ENCODE peak calls at places on chromosomes 6 and 20, in four cellular contexts. A is sigmoid colon; N is A549; Q is CD4-positive, alpha-beta T cell. X is an unnamed sample.

GRCh38 chr20:20837574-20838021 is 125.2 kb upstream of the RALGAPA2 start:
- DNase-seq in Q (peak; percentile 19), A (no peak), N (peak; percentile 59), X (peak; percentile 51)

GRCh38 chr6:164436976-164437375 is 872.4 kb downstream of the C6orf118 start:
- DNase-seq in N (no peak), A (no peak), Q (no peak), X (no peak)

GRCh38 chr6:82878812-82879211 is 186.8 kb downstream of the UBE3D start:
- DNase-seq in A (no peak), N (no peak), Q (no peak), X (no peak)

GRCh38 chr6:83707829-83708545 is 914 bp downstream of the SNAP91 start:
- DNase-seq in Q (no peak), A (peak; percentile 56), N (no peak), X (no peak)

GRCh38 chr20:16975682-16976081 is 227.5 kb downstream of the OTOR start:
- DNase-seq in Q (no peak), N (no peak), A (no peak), X (no peak)

GRCh38 chr20:2338702-2339101 is 42.0 kb upstream of the TGM6 start:
- DNase-seq in N (no peak), A (no peak), Q (no peak), X (no peak)

GRCh38 chr6:169035381-169036280 is 218.0 kb downstream of the THBS2 start:
- DNase-seq in A (no peak), Q (no peak), N (no peak), X (peak; percentile 35)

GRCh38 chr6:138115877-138116660 is 8.8 kb upstream of the PERP start:
- DNase-seq in A (peak; percentile 74), N (peak; percentile 65), Q (peak; percentile 17), X (peak; percentile 62)

GRCh38 chr6:32627249-32627648 is 10.0 kb upstream of the HLA-DQA1 start:
- DNase-seq in N (no peak), A (no peak), Q (no peak), X (no peak)

GRCh38 chr20:61748376-61748775 is 317.3 kb downstream of the TAF4 start:
- DNase-seq in N (no peak), Q (no peak), A (no peak), X (no peak)

GRCh38 chr20:44959082-44959895 is 908 bp downstream of the TOMM34 start:
- DNase-seq in A (no peak), Q (peak; percentile 26), N (peak; percentile 51), X (no peak)

GRCh38 chr20:48877299-48877698 is 44.2 kb upstream of the ARFGEF2 start:
- DNase-seq in N (no peak), A (no peak), Q (no peak), X (no peak)

GRCh38 chr6:155014715-155015300 is 19.7 kb downstream of the TIAM2 start:
- DNase-seq in A (no peak), Q (no peak), N (peak; percentile 52), X (no peak)

GRCh38 chr6:134288538-134289203 is 29.2 kb downstream of the SGK1 start:
- DNase-seq in N (peak; percentile 64), A (no peak), Q (no peak), X (no peak)

GRCh38 chr6:27582928-27583725 is 110.2 kb upstream of the ZNF184 start:
- DNase-seq in Q (no peak), A (no peak), N (peak; percentile 73), X (peak; percentile 72)

GRCh38 chr6:146087386-146087785 is 58.5 kb downstream of the GRM1 start:
- DNase-seq in A (no peak), N (no peak), Q (no peak), X (no peak)

GRCh38 chr6:2168480-2168879 is 76.9 kb downstream of the GMDS start:
- DNase-seq in Q (no peak), N (no peak), A (no peak), X (no peak)

GRCh38 chr6:43746613-43747101 is 23.4 kb upstream of the VEGFA start:
- DNase-seq in N (no peak), A (peak; percentile 68), Q (no peak), X (no peak)

GRCh38 chr6:113893866-113894265 is 36.7 kb downstream of the MARCKS start:
- DNase-seq in N (no peak), A (no peak), Q (no peak), X (no peak)

GRCh38 chr6:98924647-98925046 is 23.1 kb downstream of the FBXL4 start:
- DNase-seq in N (no peak), A (no peak), Q (no peak), X (no peak)

GRCh38 chr20:10381477-10381876 is 52.5 kb downstream of the MKKS start:
- DNase-seq in Q (no peak), N (peak; percentile 56), A (no peak), X (no peak)

GRCh38 chr6:139271056-139271455 is 20.7 kb downstream of the TXLNB start:
- DNase-seq in Q (no peak), N (peak; percentile 9), A (no peak), X (no peak)

DNA sequence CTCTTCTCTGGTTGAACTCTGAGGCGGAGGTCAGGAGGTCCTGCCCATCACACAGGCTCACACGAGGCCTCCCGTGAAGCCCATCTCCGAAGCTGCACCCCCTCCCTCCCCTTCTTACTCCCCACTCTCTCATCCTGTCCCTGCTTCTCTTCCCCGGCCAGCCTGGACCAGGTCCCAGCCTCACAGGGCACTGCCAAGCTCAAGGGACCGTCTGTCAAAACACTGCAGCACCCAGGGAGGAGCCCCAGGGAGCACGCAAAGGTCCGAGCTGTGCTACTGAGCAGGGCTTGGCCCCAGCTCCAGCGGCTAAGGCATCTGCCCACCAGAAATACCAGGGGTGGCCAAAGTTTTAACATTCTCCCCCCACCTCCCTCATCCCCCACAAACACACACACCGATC is 70.0 kb downstream of the PSMG4 start:
- DNase-seq in Q (no peak), N (no peak), A (no peak), X (no peak)
- H3K9me3 ChIP-seq in Q (no peaks in the 10 kb centered on the region), N (no peaks in the 10 kb centered on the region), A (no peaks in the 10 kb centered on the region), X (no peaks in the 10 kb centered on the region)

GRCh38 chr20:6999381-6999780 is 231.9 kb downstream of the BMP2 start:
- DNase-seq in N (no peak), Q (no peak), A (no peak), X (no peak)

GRCh38 chr20:7003598-7003997 is 236.1 kb downstream of the BMP2 start:
- DNase-seq in Q (no peak), N (no peak), A (no peak), X (no peak)
- H3K9me3 ChIP-seq in Q (no peaks in the 10 kb centered on the region), N (no peaks in the 10 kb centered on the region), A (no peaks in the 10 kb centered on the region), X (no peaks in the 10 kb centered on the region)

DNA sequence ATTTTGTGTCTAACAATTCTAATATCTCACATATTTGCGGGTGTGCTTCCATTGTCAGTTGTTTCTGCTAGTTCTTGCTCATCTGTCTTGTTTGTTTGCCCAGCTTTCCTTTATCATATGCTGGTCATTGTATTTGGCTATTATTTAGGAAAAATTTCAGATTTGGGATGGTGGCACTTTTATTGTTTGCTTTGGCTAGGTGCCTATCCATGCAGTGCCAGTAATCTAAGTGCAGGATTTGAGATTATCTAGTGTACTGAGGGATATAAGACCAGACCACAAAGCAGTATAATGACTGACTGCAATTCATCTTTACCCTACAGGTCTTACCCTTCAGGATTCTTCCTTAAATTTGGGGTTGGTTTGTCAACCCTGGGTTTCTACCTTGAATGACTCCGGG is 63.9 kb downstream of the NINL start:
- DNase-seq in A (no peak), N (no peak), Q (no peak), X (no peak)
- H3K9me3 ChIP-seq in A (no peaks in the 10 kb centered on the region), N (peaks cover 4% of the 10 kb centered on the region), Q (no peaks in the 10 kb centered on the region), X (peaks cover 8% of the 10 kb centered on the region)

GRCh38 chr20:43416591-43417228 is 41.0 kb upstream of the SRSF6 start:
- DNase-seq in N (no peak), A (no peak), Q (no peak), X (no peak)
- H3K9me3 ChIP-seq in N (peaks cover 30% of the 10 kb centered on the region), A (peaks cover 16% of the 10 kb centered on the region), Q (peaks cover 29% of the 10 kb centered on the region), X (no peaks in the 10 kb centered on the region)

GRCh38 chr6:22732186-22732970 is 163.0 kb downstream of the HDGFL1 start:
- DNase-seq in A (no peak), Q (no peak), N (no peak), X (no peak)

GRCh38 chr6:22722913-22723312 is 153.5 kb downstream of the HDGFL1 start:
- DNase-seq in N (no peak), A (no peak), Q (no peak), X (no peak)

DNA sequence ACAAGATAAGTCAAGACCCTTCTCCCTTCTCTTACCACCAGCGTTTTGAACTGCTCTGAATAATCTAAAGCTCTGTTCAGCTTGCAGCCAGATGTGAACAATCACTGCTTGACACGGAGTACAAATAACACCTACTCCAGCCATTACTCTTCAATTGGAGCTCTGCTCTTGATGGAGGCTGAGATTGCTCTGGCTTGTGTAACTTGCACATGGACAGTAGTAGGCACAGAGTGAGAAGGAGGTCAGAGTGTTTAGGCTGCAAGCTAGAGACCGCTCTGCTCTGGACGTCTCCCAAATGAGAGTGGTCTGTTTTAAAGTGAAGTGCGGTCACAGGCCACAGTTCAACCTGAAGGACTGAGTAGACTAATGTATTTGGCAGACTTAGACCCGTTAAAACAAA is 158.3 kb downstream of the HDGFL1 start:
- DNase-seq in A (no peak), N (no peak), Q (no peak), X (no peak)
- H3K9me3 ChIP-seq in A (no peaks in the 10 kb centered on the region), N (no peaks in the 10 kb centered on the region), Q (peaks cover 6% of the 10 kb centered on the region), X (peaks cover 2% of the 10 kb centered on the region)

GRCh38 chr6:84967965-84968364 is 203.6 kb upstream of the TBX18 start:
- DNase-seq in A (no peak), Q (no peak), N (peak; percentile 10), X (no peak)

GRCh38 chr6:84967389-84967788 is 203.0 kb upstream of the TBX18 start:
- DNase-seq in Q (no peak), A (no peak), N (peak; percentile 65), X (no peak)
- H3K9me3 ChIP-seq in Q (peaks cover 15% of the 10 kb centered on the region), A (peaks cover 11% of the 10 kb centered on the region), N (peaks cover 6% of the 10 kb centered on the region), X (no peaks in the 10 kb centered on the region)

GRCh38 chr6:21874372-21874771 is 280.8 kb downstream of the SOX4 start:
- DNase-seq in A (no peak), N (peak; percentile 12), Q (no peak), X (no peak)
- H3K9me3 ChIP-seq in A (no peaks in the 10 kb centered on the region), N (no peaks in the 10 kb centered on the region), Q (no peaks in the 10 kb centered on the region), X (no peaks in the 10 kb centered on the region)